ENCODE peak calls at places on chromosome 2, in five cellular contexts. E is GM23338, L is HCT116, I is GM12878, D is K562. N is an unnamed sample.
A peak's percentile ranks its signal among the peaks of the same experiment; 100 is the strongest.

GRCh38 chr2:131126436-131126835 is 21.3 kb downstream of the PLEKHB2 start:
- DNase-seq in E (no peak), L (no peak), I (no peak), D (no peak), N (no peak)

GRCh38 chr2:237701033-237701858 is 73.9 kb downstream of the LRRFIP1 start:
- DNase-seq in E (peak; percentile 15), L (no peak), I (no peak), D (no peak), N (no peak)

GRCh38 chr2:71796174-71796592 is 342.8 kb downstream of the DYSF start:
- DNase-seq in E (no peak), L (no peak), I (no peak), D (no peak), N (no peak)

GRCh38 chr2:216717491-216717901 is 22.1 kb upstream of the IGFBP5 start:
- DNase-seq in E (no peak), L (no peak), I (no peak), D (no peak), N (no peak)

GRCh38 chr2:176117162-176117822 is 714 bp downstream of the HOXD10 start:
- DNase-seq in E (no peak), L (no peak), I (no peak), D (no peak), N (no peak)

GRCh38 chr2:52639692-52640091 is 1127.9 kb upstream of the CHAC2 start:
- DNase-seq in E (no peak), L (no peak), I (no peak), D (no peak), N (no peak)

GRCh38 chr2:232927793-232928563 is 57.9 kb downstream of the SNORC start:
- DNase-seq in E (peak; percentile 68), L (no peak), I (no peak), D (no peak), N (no peak)

GRCh38 chr2:38722271-38723115 is 28.7 kb downstream of the SRSF7 start:
- DNase-seq in E (no peak), L (no peak), I (no peak), D (no peak), N (no peak)

GRCh38 chr2:20444993-20445910 is 1.6 kb upstream of the RHOB start:
- DNase-seq in E (peak; percentile 39), L (no peak), I (no peak), D (no peak), N (no peak)

GRCh38 chr2:177241771-177242135 is 22.8 kb downstream of the NFE2L2 start:
- DNase-seq in E (no peak), L (no peak), I (no peak), D (no peak), N (no peak)

GRCh38 chr2:217929294-217929671 is 73.5 kb downstream of the TNS1 start:
- DNase-seq in E (no peak), L (no peak), I (no peak), D (no peak), N (no peak)

GRCh38 chr2:26581991-26582842 is 58.9 kb downstream of the CIB4 start:
- DNase-seq in E (no peak), L (no peak), I (no peak), D (no peak), N (no peak)

GRCh38 chr2:27715318-27716165 is 51.9 kb downstream of the SLC4A1AP start:
- DNase-seq in E (peak; percentile 76), L (no peak), I (no peak), D (no peak), N (no peak)

GRCh38 chr2:227472265-227473018 is 486 bp downstream of the AGFG1 start:
- DNase-seq in E (peak; percentile 36), L (no peak), I (no peak), D (peak; percentile 66), N (no peak)

GRCh38 chr2:11503354-11503927 is 30.4 kb upstream of the GREB1 start:
- DNase-seq in E (no peak), L (no peak), I (no peak), D (no peak), N (no peak)

GRCh38 chr2:159209341-159210306 is 76.9 kb downstream of the WDSUB1 start:
- DNase-seq in E (no peak), L (no peak), I (peak; percentile 19), D (no peak), N (no peak)

GRCh38 chr2:42722328-42723190 is 41.4 kb downstream of the OXER1 start:
- DNase-seq in E (peak; percentile 58), L (no peak), I (peak; percentile 91), D (peak; percentile 45), N (peak; percentile 43)

GRCh38 chr2:99488999-99489757 is 639 bp downstream of the REV1 start:
- DNase-seq in E (peak; percentile 62), L (no peak), I (no peak), D (peak; percentile 77), N (peak; percentile 47)

GRCh38 chr2:99488587-99488998 is 1.2 kb downstream of the REV1 start:
- DNase-seq in E (no peak), L (no peak), I (peak; percentile 19), D (peak; percentile 55), N (peak; percentile 16)

GRCh38 chr2:99490088-99491065 is 560 bp upstream of the REV1 start:
- DNase-seq in E (peak; percentile 96), L (peak; percentile 83), I (peak; percentile 72), D (peak; percentile 96), N (peak; percentile 89)

GRCh38 chr2:99487906-99488305 is 1.9 kb downstream of the REV1 start:
- DNase-seq in E (no peak), L (no peak), I (no peak), D (no peak), N (no peak)

DNA sequence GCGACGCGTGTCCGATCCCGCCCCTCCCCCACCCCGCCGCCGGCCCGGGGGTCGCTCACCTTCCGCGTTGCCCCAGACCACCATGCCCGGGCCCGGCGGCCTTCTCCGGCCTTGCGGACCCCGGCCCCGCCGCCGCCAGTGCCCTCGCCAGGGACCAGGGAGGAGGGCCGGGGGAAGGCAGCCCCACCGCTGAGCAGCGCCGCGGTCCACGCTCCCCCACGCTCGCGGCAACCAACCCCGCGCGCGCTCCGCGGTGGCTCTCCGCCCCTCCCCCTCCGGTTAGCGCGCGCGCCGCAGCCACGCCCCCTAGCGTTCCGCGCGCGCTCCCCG is at the start of gene REV1:
- DNase-seq in E (no peak), L (no peak), I (no peak), D (no peak), N (no peak)
- TF ChIP-seq POLR2AphosphoS5 in E (no peak), L (peak; percentile 59), I (no peak), D (no peak), N (no peak)

GRCh38 chr2:10264506-10265327 is 38.0 kb upstream of the HPCAL1 start:
- DNase-seq in E (no peak), L (no peak), I (no peak), D (no peak), N (no peak)
- TF ChIP-seq REST in E (no peak), L (no peak), I (no peak), D (no peak), N (no peak)

GRCh38 chr2:54903736-54904554 is 146.3 kb downstream of the RTN4 start:
- DNase-seq in E (no peak), L (peak; percentile 96), I (no peak), D (peak; percentile 27), N (peak; percentile 54)

GRCh38 chr2:54907663-54908062 is 142.6 kb downstream of the RTN4 start:
- DNase-seq in E (no peak), L (no peak), I (no peak), D (no peak), N (no peak)

GRCh38 chr2:54902763-54903162 is 147.5 kb downstream of the RTN4 start:
- DNase-seq in E (no peak), L (no peak), I (no peak), D (no peak), N (no peak)

GRCh38 chr2:54906711-54907110 is 143.5 kb downstream of the RTN4 start:
- DNase-seq in E (peak; percentile 18), L (no peak), I (no peak), D (no peak), N (no peak)

DNA sequence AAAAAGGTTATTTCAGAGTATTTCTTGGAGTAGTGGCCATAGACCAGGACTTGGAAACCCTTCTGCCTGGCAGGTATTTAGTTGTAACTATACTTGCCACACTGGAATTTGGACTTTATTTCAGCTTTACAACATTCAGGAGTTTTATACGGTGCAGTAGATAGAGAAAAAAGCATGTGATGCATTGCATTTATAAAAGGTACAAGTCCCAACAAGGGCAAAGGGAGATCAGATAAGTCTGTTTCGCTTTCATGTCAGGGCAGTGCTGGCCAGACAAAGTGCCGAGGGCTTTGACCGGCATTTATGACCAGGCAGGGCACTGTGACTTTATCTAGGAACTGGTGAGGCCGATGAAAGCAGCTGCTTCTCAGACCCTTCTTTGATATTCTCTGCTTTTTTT is 145.4 kb downstream of the RTN4 start:
- DNase-seq in E (no peak), L (peak; percentile 26), I (no peak), D (no peak), N (no peak)
- TF ChIP-seq POLR2AphosphoS5 in E (no peak), L (no peak), I (no peak), D (no peak), N (no peak)

DNA sequence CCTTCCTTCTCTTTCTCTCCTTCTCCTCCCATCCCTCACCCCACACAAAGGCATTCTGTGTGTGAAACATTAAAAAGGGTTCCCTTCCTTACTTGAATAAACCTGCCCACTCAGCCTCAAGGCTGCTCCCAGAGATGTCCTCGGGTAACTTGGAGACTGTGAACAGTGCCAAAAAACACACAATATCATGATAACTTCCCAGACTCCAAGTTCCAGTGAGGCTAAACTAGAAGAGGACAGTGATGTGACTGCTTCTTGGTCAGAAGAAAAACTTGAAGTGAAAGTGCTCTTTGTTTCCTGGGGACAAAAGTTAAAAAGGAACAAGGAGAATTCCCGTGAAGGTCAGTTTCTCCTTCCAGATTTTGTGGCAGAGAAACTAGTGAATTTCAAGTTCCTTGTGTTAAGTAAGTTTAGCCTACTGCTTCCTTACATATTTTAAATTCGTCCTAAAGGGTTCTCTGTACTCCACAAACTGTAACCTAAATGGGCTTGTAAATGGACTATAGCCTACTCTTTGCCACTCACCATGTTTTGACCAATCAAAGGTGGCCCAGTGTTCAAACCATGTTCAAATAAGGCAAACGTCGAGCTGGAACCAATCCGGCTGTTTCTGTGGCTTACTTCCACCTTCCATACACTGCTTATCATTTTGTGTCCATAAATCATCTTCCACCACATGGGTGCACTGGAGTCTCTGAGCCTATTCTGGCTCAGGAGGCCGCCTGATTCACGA is 20.5 kb downstream of the TPRKB start:
- DNase-seq in E (no peak), L (no peak), I (no peak), D (peak; percentile 77), N (no peak)
- TF ChIP-seq REST in E (no peak), L (no peak), I (no peak), D (no peak), N (no peak)

GRCh38 chr2:239271471-239272255 is 129.2 kb downstream of the HDAC4 start:
- DNase-seq in E (no peak), L (no peak), I (no peak), D (no peak), N (no peak)
- TF ChIP-seq POLR2AphosphoS5 in E (no peak), L (no peak), I (no peak), D (no peak), N (no peak)